ENCODE peak calls at places on chromosomes 1 and 21, in five cellular contexts. P, A, J, F and C are unnamed samples.

GRCh38 chr1:56442456-56442855 is 136.9 kb downstream of the PLPP3 start:
- DNase-seq in F (no peak), J (no peak), P (no peak), A (no peak), C (no peak)

GRCh38 chr21:27314096-27314495 is 347.2 kb upstream of the ADAMTS5 start:
- DNase-seq in A (no peak), P (no peak), J (no peak), F (no peak), C (no peak)

GRCh38 chr1:160062134-160062533 is 7.8 kb downstream of the KCNJ10 start:
- DNase-seq in A (no peak), P (no peak), J (no peak), F (no peak), C (no peak)

GRCh38 chr1:194062962-194063361 is 876.5 kb upstream of the B3GALT2 start:
- DNase-seq in F (no peak), A (peak), P (no peak), J (no peak), C (no peak)

GRCh38 chr1:233343262-233343661 is 15.7 kb downstream of the MAP3K21 start:
- DNase-seq in P (no peak), F (no peak), J (no peak), A (no peak), C (no peak)

GRCh38 chr1:197783510-197783948 is 8.2 kb upstream of the DENND1B start:
- DNase-seq in J (no peak), P (no peak), F (no peak), A (peak), C (no peak)

GRCh38 chr1:41590331-41590730 is 105.8 kb upstream of the EDN2 start:
- DNase-seq in A (no peak), F (no peak), P (no peak), J (no peak), C (no peak)

GRCh38 chr1:113903496-113904291 is 905 bp downstream of the AP4B1 start:
- DNase-seq in A (no peak), P (no peak), F (no peak), J (no peak), C (no peak)

GRCh38 chr21:39093526-39093925 is 89.7 kb downstream of the PSMG1 start:
- DNase-seq in A (no peak), P (no peak), J (no peak), F (no peak), C (no peak)

GRCh38 chr1:212700597-212700891 is 904 bp upstream of the BATF3 start:
- DNase-seq in J (no peak), F (no peak), A (no peak), P (no peak), C (no peak)

GRCh38 chr1:32997381-32997891 is 32.8 kb upstream of the RNF19B start:
- DNase-seq in A (peak), P (no peak), F (no peak), J (no peak), C (no peak)

GRCh38 chr1:218874801-218875400 is 298.8 kb upstream of the LYPLAL1 start:
- DNase-seq in A (no peak), P (no peak), F (no peak), J (no peak), C (no peak)

GRCh38 chr1:55506686-55507577 is 291.8 kb upstream of the USP24 start:
- DNase-seq in P (no peak), A (no peak), J (no peak), F (no peak), C (no peak)

GRCh38 chr1:48873944-48874343 is 97.3 kb upstream of the BEND5 start:
- DNase-seq in P (no peak), A (no peak), J (no peak), F (no peak), C (no peak)

GRCh38 chr1:26027716-26028489 is 6.3 kb downstream of the EXTL1 start:
- DNase-seq in F (no peak), A (no peak), P (no peak), J (no peak), C (no peak)

GRCh38 chr1:62437273-62437945 is 560 bp downstream of the USP1 start:
- DNase-seq in P (no peak), J (no peak), F (peak), A (no peak), C (no peak)

GRCh38 chr1:117802546-117803257 is 126.7 kb downstream of the GDAP2 start:
- DNase-seq in A (peak), P (no peak), J (no peak), F (no peak), C (no peak)

GRCh38 chr1:1291611-1292441 is 11.6 kb downstream of the SCNN1D start:
- DNase-seq in F (peak), P (peak), A (peak), J (peak), C (peak)

GRCh38 chr21:38327984-38328383 is 71.2 kb downstream of the KCNJ15 start:
- DNase-seq in P (no peak), J (no peak), A (no peak), F (no peak), C (no peak)

GRCh38 chr1:112715264-112716053 is at the start of gene PPM1J:
- DNase-seq in F (peak), P (peak), J (peak), A (peak), C (peak)

GRCh38 chr1:244896550-244896949 is 32.2 kb upstream of the HNRNPU start:
- DNase-seq in A (peak), P (no peak), J (no peak), F (no peak), C (no peak)

GRCh38 chr21:31557421-31557955 is 102.0 kb upstream of the SOD1 start:
- DNase-seq in J (peak), P (no peak), A (no peak), F (peak), C (no peak)

GRCh38 chr1:64469977-64470669 is at the start of gene CACHD1:
- DNase-seq in J (peak), F (peak), A (peak), P (peak), C (peak)

GRCh38 chr1:58585166-58585565 is 8.1 kb upstream of the TACSTD2 start:
- DNase-seq in J (no peak), F (no peak), P (no peak), A (no peak), C (no peak)

GRCh38 chr21:40719615-40720014 is 127.3 kb downstream of the DSCAM start:
- DNase-seq in A (no peak), P (no peak), J (no peak), F (no peak), C (no peak)

GRCh38 chr1:942411-942821 is 16.6 kb downstream of the NOC2L start:
- DNase-seq in J (peak), F (no peak), A (no peak), P (no peak), C (no peak)

GRCh38 chr21:46122241-46122671 is 24.3 kb downstream of the COL6A2 start:
- DNase-seq in P (peak), J (no peak), F (no peak), A (no peak), C (no peak)

GRCh38 chr1:207049514-207049913 is 1.5 kb downstream of the YOD1 start:
- DNase-seq in P (no peak), F (no peak), J (no peak), A (no peak), C (no peak)

GRCh38 chr1:159941867-159942560 is 3.4 kb downstream of the IGSF9 start:
- DNase-seq in A (no peak), F (peak), J (no peak), P (no peak), C (no peak)

GRCh38 chr1:114034561-114035303 is 55.5 kb downstream of the OLFML3 start:
- DNase-seq in A (no peak), P (no peak), J (no peak), F (no peak), C (no peak)